ENCODE peak calls at places on chromosomes 16 and 17, in five cellular contexts. K is adrenal gland, N is Panc1, P is sigmoid colon, B is breast epithelium. M is an unnamed sample.

GRCh38 chr16:65068151-65068740 is 53.6 kb downstream of the CDH11 start:
- DNase-seq in K (peak), N (no peak), P (no peak), B (no peak), M (no peak)

GRCh38 chr17:67116045-67116575 is 71.8 kb downstream of the CACNG1 start:
- DNase-seq in K (no peak), N (no peak), P (no peak), B (no peak), M (no peak)

GRCh38 chr17:76080207-76080933 is 1.4 kb downstream of the ZACN start:
- DNase-seq in K (no peak), N (no peak), P (no peak), B (no peak), M (no peak)

GRCh38 chr16:53355064-53355463 is 79.2 kb upstream of the RBL2 start:
- DNase-seq in K (no peak), N (no peak), P (no peak), B (no peak), M (no peak)

GRCh38 chr17:4872786-4873185 is 26.6 kb upstream of the C17orf107 start:
- DNase-seq in K (peak), N (no peak), P (no peak), B (no peak), M (no peak)

GRCh38 chr17:48637323-48638260 is 11.4 kb upstream of the HOXB9 start:
- DNase-seq in K (no peak), N (no peak), P (peak), B (no peak), M (no peak)

GRCh38 chr17:67615011-67615561 is 102.7 kb upstream of the NOL11 start:
- DNase-seq in K (no peak), N (no peak), P (peak), B (no peak), M (no peak)

GRCh38 chr16:14011846-14012245 is 59.3 kb upstream of the MRTFB start:
- DNase-seq in K (peak), N (no peak), P (no peak), B (no peak), M (no peak)

GRCh38 chr16:51636913-51637743 is 486.1 kb upstream of the SALL1 start:
- DNase-seq in K (no peak), N (no peak), P (no peak), B (no peak), M (no peak)

GRCh38 chr17:48593126-48593829 is at the start of gene HOXB5:
- DNase-seq in K (no peak), N (no peak), P (no peak), B (no peak), M (no peak)

GRCh38 chr17:2502911-2503580 is 8.6 kb downstream of the METTL16 start:
- DNase-seq in K (no peak), N (no peak), P (no peak), B (no peak), M (no peak)

GRCh38 chr17:43010667-43011308 is 4.2 kb downstream of the IFI35 start:
- DNase-seq in K (peak), N (no peak), P (no peak), B (no peak), M (no peak)

GRCh38 chr17:43003542-43004172 is 2.9 kb upstream of the IFI35 start:
- DNase-seq in K (peak), N (no peak), P (no peak), B (no peak), M (no peak)

GRCh38 chr17:43011728-43012472 is 5.3 kb downstream of the IFI35 start:
- DNase-seq in K (peak), N (no peak), P (no peak), B (no peak), M (no peak)

GRCh38 chr17:43006639-43007551 is at the start of gene IFI35:
- DNase-seq in K (peak), N (no peak), P (peak), B (peak), M (peak)
- TF ChIP-seq CTCF in K (peak), N (no peak), P (no peak), B (no peak), M (no peak)

GRCh38 chr16:86609661-86610060 is 31.3 kb downstream of the FOXL1 start:
- DNase-seq in K (no peak), N (no peak), P (no peak), B (no peak), M (no peak)

GRCh38 chr16:86609115-86609514 is 30.8 kb downstream of the FOXL1 start:
- DNase-seq in K (no peak), N (no peak), P (no peak), B (no peak), M (peak)

GRCh38 chr16:86610779-86611516 is 32.6 kb downstream of the FOXL1 start:
- DNase-seq in K (no peak), N (no peak), P (no peak), B (no peak), M (no peak)

GRCh38 chr16:86605950-86606349 is 27.6 kb downstream of the FOXL1 start:
- DNase-seq in K (no peak), N (no peak), P (no peak), B (no peak), M (no peak)

DNA sequence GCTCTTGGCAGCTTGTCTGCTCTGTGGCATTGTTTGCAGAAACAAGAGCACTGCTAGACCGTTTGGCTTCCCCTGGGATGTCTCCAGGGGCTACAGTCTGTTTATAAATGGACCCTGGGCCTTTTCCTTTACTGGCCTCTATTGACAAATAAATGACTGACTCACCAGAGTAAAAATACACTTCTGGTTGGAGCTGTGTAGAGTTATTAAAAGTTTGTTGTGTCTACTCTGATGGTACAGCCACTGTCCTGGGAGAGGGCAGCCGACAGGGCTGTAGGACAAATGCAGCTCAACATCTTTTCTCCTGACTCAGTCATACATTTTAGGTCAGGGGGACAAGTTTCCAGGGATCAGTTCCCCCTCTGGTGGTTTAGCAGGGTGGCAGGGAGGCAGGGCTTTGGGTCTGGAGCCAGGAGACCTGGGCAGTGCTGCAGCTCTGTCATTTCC is 30.0 kb downstream of the FOXL1 start:
- DNase-seq in K (no peak), N (no peak), P (no peak), B (no peak), M (no peak)
- TF ChIP-seq CTCF in K (no peak), N (no peak), P (no peak), B (no peak), M (no peak)

GRCh38 chr17:32283745-32284207 is 18.1 kb downstream of the RHBDL3 start:
- DNase-seq in K (no peak), N (no peak), P (no peak), B (no peak), M (no peak)
- TF ChIP-seq CTCF in K (no peak), N (no peak), P (no peak), B (no peak), M (no peak)

GRCh38 chr17:17951524-17951923 is 20.7 kb downstream of the TOM1L2 start:
- DNase-seq in K (no peak), N (no peak), P (no peak), B (no peak), M (no peak)

GRCh38 chr17:17950347-17950746 is 21.9 kb downstream of the TOM1L2 start:
- DNase-seq in K (peak), N (no peak), P (no peak), B (no peak), M (no peak)

GRCh38 chr17:17954079-17954478 is 18.1 kb downstream of the TOM1L2 start:
- DNase-seq in K (peak), N (no peak), P (no peak), B (no peak), M (no peak)

GRCh38 chr17:17950806-17951205 is 21.4 kb downstream of the TOM1L2 start:
- DNase-seq in K (no peak), N (no peak), P (no peak), B (no peak), M (no peak)

GRCh38 chr17:17952691-17953090 is 19.5 kb downstream of the TOM1L2 start:
- DNase-seq in K (no peak), N (no peak), P (no peak), B (no peak), M (no peak)
- TF ChIP-seq CTCF in K (no peak), N (no peak), P (no peak), B (no peak), M (no peak)

GRCh38 chr17:14428640-14429029 is 127.8 kb downstream of the HS3ST3B1 start:
- DNase-seq in K (no peak), N (no peak), P (no peak), B (no peak), M (no peak)
- TF ChIP-seq CTCF in K (no peak), N (no peak), P (no peak), B (no peak), M (no peak)

GRCh38 chr16:70656065-70656711 is 9.8 kb downstream of the IL34 start:
- DNase-seq in K (no peak), N (no peak), P (peak), B (no peak), M (no peak)

GRCh38 chr16:70652322-70652721 is 6.0 kb downstream of the IL34 start:
- DNase-seq in K (no peak), N (no peak), P (no peak), B (no peak), M (peak)

GRCh38 chr16:70651524-70651923 is 5.2 kb downstream of the IL34 start:
- DNase-seq in K (no peak), N (no peak), P (no peak), B (no peak), M (no peak)

GRCh38 chr16:70653406-70653805 is 7.0 kb downstream of the IL34 start:
- DNase-seq in K (no peak), N (no peak), P (no peak), B (no peak), M (no peak)

GRCh38 chr16:70653809-70654771 is 7.7 kb downstream of the IL34 start:
- DNase-seq in K (peak), N (peak), P (peak), B (peak), M (peak)
- TF ChIP-seq CTCF in K (peak), N (peak), P (peak), B (peak), M (peak)

GRCh38 chr17:61818225-61818624 is 45.1 kb downstream of the BRIP1 start:
- DNase-seq in K (no peak), N (no peak), P (no peak), B (no peak), M (no peak)
- TF ChIP-seq CTCF in K (no peak), N (no peak), P (no peak), B (no peak), M (no peak)

GRCh38 chr16:83715217-83715920 is 92.4 kb upstream of the HSBP1 start:
- DNase-seq in K (no peak), N (no peak), P (no peak), B (no peak), M (no peak)

GRCh38 chr16:83720213-83720612 is 87.6 kb upstream of the HSBP1 start:
- DNase-seq in K (no peak), N (no peak), P (no peak), B (no peak), M (no peak)

GRCh38 chr16:83714286-83714685 is 93.5 kb upstream of the HSBP1 start:
- DNase-seq in K (no peak), N (no peak), P (no peak), B (no peak), M (no peak)

GRCh38 chr16:83717814-83718213 is 90.0 kb upstream of the HSBP1 start:
- DNase-seq in K (no peak), N (no peak), P (no peak), B (no peak), M (peak)

GRCh38 chr16:83717308-83717707 is 90.5 kb upstream of the HSBP1 start:
- DNase-seq in K (no peak), N (no peak), P (no peak), B (no peak), M (no peak)
- TF ChIP-seq CTCF in K (no peak), N (no peak), P (no peak), B (no peak), M (peak)

GRCh38 chr17:45920083-45920482 is 25.7 kb downstream of the MAPT start:
- DNase-seq in K (no peak), N (no peak), P (no peak), B (no peak), M (no peak)
- TF ChIP-seq CTCF in K (no peak), N (no peak), P (no peak), B (no peak), M (no peak)